ENCODE peak calls at places on chromosomes 7 and 10, in eight cellular contexts. C is activated CD8-positive, alpha-beta T cell treated with anti-CD3 and anti-CD28 coated beads, Interleukin-2, amount 10 ng/mL, durations not matched to agents 7 days and 5 days; O is activated CD4-positive, alpha-beta T cell treated with anti-CD3 and anti-CD28 coated beads for 36 hours; Y is Right ventricle myocardium inferior; T is activated naive CD8-positive, alpha-beta T cell treated with anti-CD3 and anti-CD28 coated beads, Interleukin-2, amount 50 U/mL, for 24 hours; W is lower lobe of right lung; U is Right ventricle myocardium superior; G is right cardiac atrium. S is an unnamed sample.

GRCh38 chr10:133361773-133362441 is 4.1 kb upstream of the FUOM start:
- ATAC-seq in O (no peak), Y (no peak), C (no peak), U (no peak), W (no peak), T (no peak), G (no peak), S (no peak)

GRCh38 chr10:11869743-11870460 is 46.7 kb downstream of the PROSER2 start:
- ATAC-seq in Y (no peak), G (peak; percentile 64), U (peak; percentile 53), O (no peak), W (no peak), C (no peak), T (no peak), S (no peak)

GRCh38 chr7:117124585-117125220 is 171.4 kb downstream of the ST7 start:
- ATAC-seq in G (peak; percentile 84), Y (peak; percentile 66), C (peak; percentile 73), T (peak; percentile 100), U (peak; percentile 71), O (peak; percentile 98), W (peak; percentile 91), S (peak; percentile 95)

GRCh38 chr10:784377-784758 is 94.9 kb upstream of the DIP2C start:
- ATAC-seq in T (no peak), Y (peak; percentile 12), G (peak; percentile 49), W (peak; percentile 2), O (no peak), U (peak; percentile 61), C (no peak), S (no peak)

GRCh38 chr7:113122657-113123252 is 4.4 kb upstream of the SMIM30 start:
- ATAC-seq in W (no peak), U (no peak), C (no peak), Y (no peak), T (no peak), G (no peak), O (peak; percentile 70), S (no peak)

GRCh38 chr10:104306897-104307296 is 31.4 kb downstream of the ITPRIP start:
- ATAC-seq in Y (no peak), U (no peak), C (no peak), G (no peak), O (no peak), W (no peak), T (no peak), S (no peak)

GRCh38 chr10:62023289-62023688 is 121.8 kb downstream of the ARID5B start:
- ATAC-seq in Y (no peak), U (no peak), C (no peak), W (no peak), G (no peak), T (peak; percentile 38), O (peak; percentile 47), S (peak; percentile 31)

GRCh38 chr7:151990567-151990966 is 34.3 kb downstream of the GALNTL5 start:
- ATAC-seq in T (no peak), W (no peak), Y (no peak), G (no peak), U (no peak), C (no peak), O (no peak), S (no peak)

GRCh38 chr7:131131746-131132431 is 195.8 kb upstream of the MKLN1 start:
- ATAC-seq in U (no peak), C (no peak), G (no peak), T (no peak), W (peak; percentile 77), O (no peak), Y (no peak), S (no peak)

GRCh38 chr10:69885379-69886156 is 83.9 kb downstream of the COL13A1 start:
- ATAC-seq in C (no peak), U (no peak), W (no peak), O (no peak), T (no peak), Y (no peak), G (no peak), S (no peak)

GRCh38 chr7:7138897-7139296 is 43.4 kb upstream of the C1GALT1 start:
- ATAC-seq in O (no peak), C (no peak), Y (no peak), U (no peak), T (no peak), W (peak; percentile 75), G (no peak), S (no peak)

GRCh38 chr7:2523941-2524807 is 4.6 kb downstream of the LFNG start:
- ATAC-seq in G (peak; percentile 60), C (no peak), T (no peak), W (peak; percentile 74), O (no peak), U (peak; percentile 40), Y (peak; percentile 9), S (no peak)

GRCh38 chr10:90855126-90855525 is 2.7 kb downstream of the HTR7 start:
- ATAC-seq in G (no peak), Y (no peak), U (no peak), O (no peak), W (no peak), T (no peak), C (no peak), S (no peak)

GRCh38 chr7:152158801-152159587 is 133.5 kb downstream of the GALNT11 start:
- ATAC-seq in C (peak; percentile 47), T (peak; percentile 86), O (peak; percentile 73), G (no peak), U (no peak), Y (no peak), W (no peak), S (peak; percentile 66)

GRCh38 chr7:140261522-140261921 is 84.7 kb upstream of the KDM7A start:
- ATAC-seq in U (no peak), C (no peak), W (no peak), Y (no peak), T (no peak), O (no peak), G (no peak), S (no peak)

GRCh38 chr7:29974286-29974685 is 15.3 kb downstream of the SCRN1 start:
- ATAC-seq in W (no peak), U (no peak), Y (no peak), C (no peak), O (no peak), T (no peak), G (no peak), S (no peak)

GRCh38 chr7:150784120-150784736 is 15.9 kb downstream of the TMEM176B start:
- ATAC-seq in T (no peak), U (no peak), C (no peak), W (no peak), O (no peak), Y (no peak), G (no peak), S (no peak)

GRCh38 chr10:71124921-71125748 is 87.2 kb upstream of the UNC5B start:
- ATAC-seq in W (no peak), T (no peak), C (no peak), U (peak; percentile 87), G (no peak), O (no peak), Y (peak; percentile 88), S (no peak)

GRCh38 chr10:26274391-26274790 is 57.8 kb downstream of the GAD2 start:
- ATAC-seq in U (peak; percentile 55), C (no peak), T (no peak), Y (peak; percentile 28), O (no peak), W (no peak), G (no peak), S (no peak)

GRCh38 chr7:97623333-97623732 is 108.6 kb upstream of the TAC1 start:
- ATAC-seq in Y (no peak), O (no peak), W (no peak), G (no peak), T (no peak), U (no peak), C (no peak), S (no peak)

GRCh38 chr10:78035933-78036583 is 2.4 kb downstream of the RPS24 start:
- ATAC-seq in C (no peak), O (no peak), T (no peak), W (no peak), G (no peak), Y (no peak), U (no peak), S (no peak)

GRCh38 chr10:6119962-6120361 is 31.1 kb downstream of the RBM17 start:
- ATAC-seq in G (no peak), T (no peak), U (no peak), W (peak; percentile 68), C (no peak), Y (no peak), O (no peak), S (no peak)

GRCh38 chr10:101579516-101579870 is 8.6 kb downstream of the POLL start:
- ATAC-seq in G (no peak), W (no peak), Y (no peak), C (no peak), U (no peak), T (no peak), O (no peak), S (no peak)

S was measured in activated CD4-positive, CD25-positive, alpha-beta regulatory T cell treated with anti-CD3 and anti-CD28 coated beads, Interleukin-2, amount 50 U/mL, for 24 hours.